ENCODE peak calls at places on chromosomes 3 and 15, in four cellular contexts. C is GM12878, B is K562, Y is HepG2. H is an unnamed sample.

GRCh38 chr3:414063-414462 is 217.5 kb downstream of the CHL1 start:
- DNase-seq in C (no peak), B (peak; percentile 18), Y (no peak), H (no peak)

GRCh38 chr3:171565133-171565532 is 104.9 kb upstream of the TNIK start:
- DNase-seq in C (no peak), B (no peak), Y (no peak), H (no peak)

GRCh38 chr3:20462723-20463122 is 276.7 kb upstream of the SGO1 start:
- DNase-seq in C (no peak), B (no peak), Y (no peak), H (no peak)

GRCh38 chr3:49007771-49008528 is 759 bp downstream of the WDR6 start:
- DNase-seq in C (no peak), B (peak; percentile 85), Y (peak; percentile 39), H (peak; percentile 95)

GRCh38 chr3:126599101-126599500 is 40.4 kb upstream of the C3orf22 start:
- DNase-seq in C (no peak), B (no peak), Y (no peak), H (no peak)

GRCh38 chr3:105553851-105554250 is 187.1 kb downstream of the ALCAM start:
- DNase-seq in C (no peak), B (no peak), Y (no peak), H (no peak)

GRCh38 chr15:79365765-79366164 is 54.9 kb downstream of the TMED3 start:
- DNase-seq in C (no peak), B (no peak), Y (no peak), H (no peak)

GRCh38 chr15:50939911-50940310 is 31.4 kb downstream of the AP4E1 start:
- DNase-seq in C (no peak), B (no peak), Y (peak; percentile 30), H (no peak)

GRCh38 chr3:23302276-23302675 is 99.1 kb downstream of the UBE2E2 start:
- DNase-seq in C (no peak), B (no peak), Y (no peak), H (no peak)

GRCh38 chr15:57213783-57214366 is 162.4 kb upstream of the CGNL1 start:
- DNase-seq in C (no peak), B (no peak), Y (peak; percentile 41), H (no peak)

GRCh38 chr3:29557186-29557585 is 276.3 kb downstream of the RBMS3 start:
- DNase-seq in C (no peak), B (no peak), Y (no peak), H (no peak)

GRCh38 chr3:45688194-45688881 is 858 bp upstream of the SACM1L start:
- DNase-seq in C (no peak), B (peak; percentile 66), Y (peak; percentile 29), H (peak; percentile 57)

GRCh38 chr3:158791259-158791920 is 10.5 kb upstream of the MFSD1 start:
- DNase-seq in C (no peak), B (peak; percentile 45), Y (peak; percentile 58), H (no peak)

GRCh38 chr3:18812316-18812715 is 336.0 kb upstream of the KCNH8 start:
- DNase-seq in C (no peak), B (no peak), Y (no peak), H (no peak)

GRCh38 chr3:168878655-168879054 is 782.9 kb upstream of the GOLIM4 start:
- DNase-seq in C (no peak), B (no peak), Y (no peak), H (no peak)

GRCh38 chr3:197748597-197749314 is 927 bp upstream of the FYTTD1 start:
- DNase-seq in C (no peak), B (no peak), Y (no peak), H (no peak)

GRCh38 chr15:42879390-42879912 is 41.1 kb downstream of the TTBK2 start:
- DNase-seq in C (no peak), B (no peak), Y (no peak), H (no peak)

GRCh38 chr3:172187511-172187910 is 148.1 kb downstream of the FNDC3B start:
- DNase-seq in C (no peak), B (no peak), Y (no peak), H (no peak)

GRCh38 chr15:45161666-45162065 is 26.1 kb downstream of the SHF start:
- DNase-seq in C (no peak), B (no peak), Y (no peak), H (no peak)

GRCh38 chr15:80736571-80736970 is 41.5 kb downstream of the ABHD17C start:
- DNase-seq in C (no peak), B (no peak), Y (no peak), H (no peak)

GRCh38 chr3:100640633-100641032 is 31.2 kb downstream of the ADGRG7 start:
- DNase-seq in C (no peak), B (no peak), Y (no peak), H (no peak)

GRCh38 chr15:45544266-45545023 is 21.9 kb upstream of the SLC30A4 start:
- DNase-seq in C (no peak), B (no peak), Y (no peak), H (no peak)

GRCh38 chr15:92817339-92817886 is 82.7 kb upstream of the CHD2 start:
- DNase-seq in C (no peak), B (no peak), Y (no peak), H (no peak)

GRCh38 chr3:84023842-84024241 is 934.9 kb upstream of the CADM2 start:
- DNase-seq in C (no peak), B (no peak), Y (no peak), H (no peak)

GRCh38 chr15:97059276-97059675 is 728.8 kb downstream of the NR2F2 start:
- DNase-seq in C (no peak), B (no peak), Y (no peak), H (no peak)

GRCh38 chr3:23685484-23686258 is 120.1 kb upstream of the UBE2E1 start:
- DNase-seq in C (no peak), B (peak; percentile 53), Y (peak; percentile 72), H (no peak)

GRCh38 chr15:26891448-26891881 is 24.6 kb downstream of the GABRA5 start:
- DNase-seq in C (no peak), B (peak; percentile 61), Y (peak; percentile 36), H (peak; percentile 90)

GRCh38 chr3:47005212-47006144 is 26.0 kb downstream of the NBEAL2 start:
- DNase-seq in C (no peak), B (no peak), Y (no peak), H (no peak)

GRCh38 chr3:4476507-4476906 is 9.4 kb upstream of the SUMF1 start:
- DNase-seq in C (no peak), B (no peak), Y (no peak), H (no peak)

GRCh38 chr3:4471907-4472306 is 4.8 kb upstream of the SUMF1 start:
- DNase-seq in C (no peak), B (no peak), Y (no peak), H (no peak)

GRCh38 chr3:4472312-4472711 is 5.2 kb upstream of the SUMF1 start:
- DNase-seq in C (no peak), B (no peak), Y (no peak), H (no peak)

GRCh38 chr3:4472766-4473165 is 5.7 kb upstream of the SUMF1 start:
- DNase-seq in C (no peak), B (no peak), Y (no peak), H (no peak)

DNA sequence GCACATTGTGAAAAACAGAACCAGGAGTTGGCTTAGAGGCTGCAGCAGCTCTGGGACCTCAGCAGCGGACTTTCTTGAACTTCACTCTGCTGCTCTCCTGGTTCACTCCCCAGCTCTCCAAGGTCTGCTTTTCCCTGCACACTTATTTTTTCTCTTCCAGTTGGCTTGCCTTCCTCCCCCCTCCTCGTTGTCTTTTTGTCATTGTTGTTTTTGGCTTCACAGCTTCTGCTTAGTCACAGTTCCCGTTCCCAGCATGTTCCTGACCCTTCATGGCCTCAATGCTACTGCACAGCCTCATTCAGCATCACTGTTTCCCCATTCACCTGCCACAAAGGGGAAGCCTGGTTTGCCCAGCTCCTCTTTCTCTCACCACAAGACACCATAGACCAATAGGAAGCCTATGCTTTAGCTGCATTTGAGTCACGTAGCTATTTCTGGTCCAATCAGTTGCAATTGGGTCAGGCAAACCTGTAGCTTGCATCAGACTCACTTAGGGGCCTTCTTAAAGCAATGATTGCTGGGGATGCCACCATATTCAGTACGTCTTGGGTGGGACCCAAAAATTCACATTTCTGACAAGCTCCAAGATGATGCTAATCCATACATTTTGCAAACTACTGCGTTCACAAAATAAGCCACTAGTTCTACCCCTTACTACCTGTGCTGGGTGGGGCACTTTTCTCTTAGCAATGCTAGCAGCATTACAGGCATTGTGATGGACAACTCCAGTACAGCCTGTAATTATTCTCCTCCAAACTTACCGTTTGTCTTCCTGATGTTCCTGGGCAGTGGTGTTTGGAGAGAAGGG is 7.8 kb upstream of the SUMF1 start:
- DNase-seq in C (peak; percentile 81), B (no peak), Y (no peak), H (no peak)
- TF ChIP-seq CBFB in C (no peak), B (no peak), Y (no peak), H (no peak)

GRCh38 chr3:151400341-151400740 is 15.8 kb upstream of the P2RY12 start:
- DNase-seq in C (no peak), B (no peak), Y (no peak), H (no peak)
- TF ChIP-seq CBFB in C (no peak), B (no peak), Y (no peak), H (no peak)

DNA sequence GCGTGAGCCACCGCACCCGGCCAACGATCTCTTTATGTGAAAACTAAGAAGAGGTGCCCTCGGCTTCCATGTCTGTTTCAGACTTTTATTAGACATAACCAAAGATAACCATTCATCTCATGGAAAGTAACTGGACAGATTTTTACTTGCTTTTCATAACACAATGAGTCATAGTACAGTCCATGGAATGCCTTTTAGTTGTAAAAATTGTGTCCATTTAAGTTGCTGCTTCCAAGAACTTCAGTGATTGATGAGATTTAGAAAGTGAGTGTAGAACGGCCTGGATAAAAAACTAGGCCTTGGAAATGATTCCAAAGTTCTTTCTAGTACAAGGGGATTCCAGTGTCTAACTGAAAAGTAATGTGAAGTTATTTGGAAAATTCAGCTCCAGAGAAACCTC is 10.8 kb downstream of the EIF2AK4 start:
- DNase-seq in C (no peak), B (no peak), Y (no peak), H (no peak)
- TF ChIP-seq CBFB in C (no peak), B (no peak), Y (no peak), H (no peak)

DNA sequence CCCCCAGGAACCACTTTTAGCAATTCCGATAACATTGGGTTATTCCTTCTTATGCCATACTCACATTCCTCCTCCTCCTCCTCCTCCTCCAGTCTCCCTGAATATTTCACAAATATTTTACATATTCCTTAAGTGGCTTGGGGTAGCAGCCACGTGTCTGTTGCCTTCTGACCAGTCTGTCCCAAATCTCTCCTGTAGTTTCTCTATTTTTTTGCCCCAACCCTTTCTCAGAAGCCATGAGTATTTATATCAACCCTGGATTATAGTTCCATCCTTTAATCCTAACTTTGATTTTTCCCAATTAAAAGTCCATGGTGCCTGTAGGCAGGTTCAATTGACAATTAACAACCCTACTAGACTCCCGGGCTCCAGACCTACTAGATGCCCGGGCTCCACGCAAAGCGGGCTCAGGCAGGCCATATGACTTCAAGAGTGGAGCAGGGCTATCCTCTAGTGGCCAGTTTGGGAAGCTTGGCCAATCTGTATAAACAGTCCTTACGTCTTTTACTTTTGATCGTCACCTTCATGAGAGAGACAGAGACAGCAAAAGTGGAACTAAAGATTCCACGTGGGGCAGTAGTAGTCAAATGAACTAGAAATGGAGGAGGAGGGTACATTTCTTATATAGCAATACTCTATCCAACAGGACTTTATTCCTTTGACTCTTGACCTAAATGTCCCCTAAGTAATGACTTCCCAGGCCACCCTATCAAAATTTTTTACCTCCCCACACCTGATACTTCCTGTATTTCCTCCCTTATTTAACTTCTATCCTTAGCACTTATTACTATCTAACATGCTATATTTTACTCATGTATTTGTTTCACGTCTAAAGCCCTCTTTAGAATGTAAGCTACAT is 69.7 kb downstream of the USF3 start:
- DNase-seq in C (no peak), B (peak; percentile 37), Y (peak; percentile 61), H (peak; percentile 76)
- TF ChIP-seq CBFB in C (no peak), B (no peak), Y (no peak), H (no peak)

GRCh38 chr15:58438956-58439355 is 7.2 kb downstream of the LIPC start:
- DNase-seq in C (no peak), B (peak; percentile 47), Y (peak; percentile 77), H (no peak)
- TF ChIP-seq CBFB in C (no peak), B (no peak), Y (no peak), H (no peak)